ENCODE peak calls at places on chromosome X, in seven cellular contexts. Q, E, Z, H, J, W and B are unnamed samples.

GRCh38 chrX:46754450-46755075 is 4.4 kb downstream of the SLC9A7 start:
- DNase-seq in H (no peak), E (peak), Q (no peak), W (no peak), Z (no peak), J (no peak), B (no peak)

GRCh38 chrX:136168929-136169735 is 21.8 kb downstream of the FHL1 start:
- DNase-seq in Q (no peak), H (peak), J (peak), W (peak), Z (peak), E (no peak), B (peak)

GRCh38 chrX:48700951-48701653 is 4.6 kb downstream of the SUV39H1 start:
- DNase-seq in W (no peak), H (no peak), J (no peak), Z (no peak), E (no peak), Q (no peak), B (no peak)

GRCh38 chrX:108020631-108021030 is 24.2 kb upstream of the VSIG1 start:
- DNase-seq in J (no peak), E (no peak), W (no peak), H (no peak), Z (peak), Q (peak), B (no peak)

GRCh38 chrX:24696241-24696640 is 2.5 kb downstream of the POLA1 start:
- DNase-seq in Q (no peak), J (no peak), W (no peak), Z (no peak), H (no peak), E (no peak), B (no peak)

GRCh38 chrX:1511829-1512228 is 25.2 kb downstream of the P2RY8 start:
- DNase-seq in J (no peak), H (no peak), W (no peak), Q (peak), E (no peak), Z (no peak), B (no peak)

GRCh38 chrX:2974946-2975345 is 31.4 kb upstream of the ARSH start:
- DNase-seq in W (no peak), Q (no peak), H (no peak), E (no peak), Z (peak), J (no peak), B (no peak)

GRCh38 chrX:24276011-24276410 is 37.9 kb downstream of the SUPT20HL2 start:
- DNase-seq in J (no peak), W (no peak), Z (no peak), Q (no peak), E (no peak), H (no peak), B (no peak)

GRCh38 chrX:40152706-40153334 is 55.1 kb upstream of the BCOR start:
- DNase-seq in H (peak), Q (no peak), J (peak), E (peak), W (no peak), Z (peak), B (no peak)

GRCh38 chrX:45134303-45134702 is 66.4 kb downstream of the DIPK2B start:
- DNase-seq in J (peak), H (peak), W (no peak), Z (no peak), Q (no peak), E (no peak), B (no peak)

GRCh38 chrX:153719238-153719637 is 4.9 kb downstream of the BCAP31 start:
- DNase-seq in Z (no peak), J (no peak), Q (no peak), W (no peak), H (no peak), E (no peak), B (no peak)

GRCh38 chrX:37646254-37646653 is 39.3 kb upstream of the XK start:
- DNase-seq in J (no peak), Z (no peak), W (no peak), Q (no peak), E (no peak), H (no peak), B (no peak)

GRCh38 chrX:63561425-63561824 is 210.3 kb upstream of the SPIN4 start:
- DNase-seq in E (no peak), Z (peak), H (no peak), J (no peak), W (no peak), Q (no peak), B (no peak)

GRCh38 chrX:40035726-40036125 is 62.0 kb downstream of the BCOR start:
- DNase-seq in W (no peak), J (no peak), Q (no peak), H (no peak), Z (no peak), E (no peak), B (no peak)

GRCh38 chrX:113421432-113421831 is 580.8 kb upstream of the AMOT start:
- DNase-seq in J (no peak), Q (no peak), W (no peak), Z (no peak), E (no peak), H (no peak), B (no peak)